ENCODE peak calls at places on chromosomes 1 and 21, in five cellular contexts. One of them, this sample, is unnamed.

GRCh38 chr1:39081266-39082139 is 55.4 kb downstream of the NDUFS5 start:
- DNase-seq in H1: peak; percentile 77
- DNase-seq in thyroid gland: peak; percentile 18
- DNase-seq in dorsolateral prefrontal cortex: peak; percentile 54
- DNase-seq in stimulated activated effector memory CD8-positive, alpha-beta T cell treated with anti-CD3 and anti-CD28 coated beads, Interleukin-12 subunit alpha, Interleukin-12 subunit beta, amount 100 ng/mL, for 72 hours: no peak
- DNase-seq in this sample: peak; percentile 37

GRCh38 chr1:18794561-18794960 is 64.9 kb downstream of the TAS1R2 start:
- DNase-seq in H1: peak; percentile 78
- DNase-seq in thyroid gland: no peak
- DNase-seq in dorsolateral prefrontal cortex: no peak
- DNase-seq in stimulated activated effector memory CD8-positive, alpha-beta T cell treated with anti-CD3 and anti-CD28 coated beads, Interleukin-12 subunit alpha, Interleukin-12 subunit beta, amount 100 ng/mL, for 72 hours: no peak
- DNase-seq in this sample: no peak

GRCh38 chr1:201286445-201286844 is 3.1 kb downstream of the PKP1 start:
- DNase-seq in dorsolateral prefrontal cortex: no peak
- DNase-seq in thyroid gland: no peak
- DNase-seq in H1: no peak
- DNase-seq in stimulated activated effector memory CD8-positive, alpha-beta T cell treated with anti-CD3 and anti-CD28 coated beads, Interleukin-12 subunit alpha, Interleukin-12 subunit beta, amount 100 ng/mL, for 72 hours: no peak
- DNase-seq in this sample: no peak

GRCh38 chr21:21715286-21715969 is 717.2 kb downstream of the NCAM2 start:
- DNase-seq in thyroid gland: no peak
- DNase-seq in H1: no peak
- DNase-seq in dorsolateral prefrontal cortex: no peak
- DNase-seq in stimulated activated effector memory CD8-positive, alpha-beta T cell treated with anti-CD3 and anti-CD28 coated beads, Interleukin-12 subunit alpha, Interleukin-12 subunit beta, amount 100 ng/mL, for 72 hours: no peak
- DNase-seq in this sample: no peak

GRCh38 chr1:24893431-24893830 is 36.6 kb downstream of the RUNX3 start:
- DNase-seq in H1: peak; percentile 13
- DNase-seq in thyroid gland: no peak
- DNase-seq in dorsolateral prefrontal cortex: no peak
- DNase-seq in stimulated activated effector memory CD8-positive, alpha-beta T cell treated with anti-CD3 and anti-CD28 coated beads, Interleukin-12 subunit alpha, Interleukin-12 subunit beta, amount 100 ng/mL, for 72 hours: no peak
- DNase-seq in this sample: no peak

GRCh38 chr1:228280961-228281591 is 73.2 kb downstream of the OBSCN start:
- DNase-seq in thyroid gland: no peak
- DNase-seq in H1: no peak
- DNase-seq in stimulated activated effector memory CD8-positive, alpha-beta T cell treated with anti-CD3 and anti-CD28 coated beads, Interleukin-12 subunit alpha, Interleukin-12 subunit beta, amount 100 ng/mL, for 72 hours: no peak
- DNase-seq in dorsolateral prefrontal cortex: no peak
- DNase-seq in this sample: no peak

GRCh38 chr1:47468759-47469404 is 31.0 kb downstream of the FOXD2 start:
- DNase-seq in dorsolateral prefrontal cortex: no peak
- DNase-seq in H1: no peak
- DNase-seq in thyroid gland: no peak
- DNase-seq in stimulated activated effector memory CD8-positive, alpha-beta T cell treated with anti-CD3 and anti-CD28 coated beads, Interleukin-12 subunit alpha, Interleukin-12 subunit beta, amount 100 ng/mL, for 72 hours: no peak
- DNase-seq in this sample: no peak

GRCh38 chr21:35649186-35649585 is 411.1 kb downstream of the SETD4 start:
- DNase-seq in stimulated activated effector memory CD8-positive, alpha-beta T cell treated with anti-CD3 and anti-CD28 coated beads, Interleukin-12 subunit alpha, Interleukin-12 subunit beta, amount 100 ng/mL, for 72 hours: no peak
- DNase-seq in dorsolateral prefrontal cortex: no peak
- DNase-seq in H1: no peak
- DNase-seq in thyroid gland: no peak
- DNase-seq in this sample: no peak

GRCh38 chr1:165824269-165824643 is 3.2 kb upstream of the UCK2 start:
- DNase-seq in H1: no peak
- DNase-seq in thyroid gland: no peak
- DNase-seq in dorsolateral prefrontal cortex: no peak
- DNase-seq in stimulated activated effector memory CD8-positive, alpha-beta T cell treated with anti-CD3 and anti-CD28 coated beads, Interleukin-12 subunit alpha, Interleukin-12 subunit beta, amount 100 ng/mL, for 72 hours: no peak
- DNase-seq in this sample: no peak

GRCh38 chr1:66240491-66241484 is 293.2 kb upstream of the SGIP1 start:
- DNase-seq in dorsolateral prefrontal cortex: no peak
- DNase-seq in thyroid gland: no peak
- DNase-seq in stimulated activated effector memory CD8-positive, alpha-beta T cell treated with anti-CD3 and anti-CD28 coated beads, Interleukin-12 subunit alpha, Interleukin-12 subunit beta, amount 100 ng/mL, for 72 hours: no peak
- DNase-seq in H1: no peak
- DNase-seq in this sample: no peak

GRCh38 chr1:230072296-230072695 is 5.3 kb downstream of the GALNT2 start:
- DNase-seq in H1: peak; percentile 26
- DNase-seq in dorsolateral prefrontal cortex: no peak
- DNase-seq in stimulated activated effector memory CD8-positive, alpha-beta T cell treated with anti-CD3 and anti-CD28 coated beads, Interleukin-12 subunit alpha, Interleukin-12 subunit beta, amount 100 ng/mL, for 72 hours: no peak
- DNase-seq in thyroid gland: peak; percentile 66
- DNase-seq in this sample: no peak

This sample was measured in memory B cell.